ENCODE peak calls at places on chromosomes 6 and 20, in ten cellular contexts. One of them, this sample, is unnamed.

GRCh38 chr20:4719190-4719589 is 2.5 kb upstream of the PRND start:
- DNase-seq in HCT116: no peak
- DNase-seq in MM.1S: no peak
- DNase-seq in body of pancreas: no peak
- DNase-seq in IMR-90: no peak
- DNase-seq in stomach: no peak
- DNase-seq in psoas muscle: no peak
- DNase-seq in A549: no peak
- DNase-seq in OCI-LY7: no peak
- DNase-seq in endothelial cell of umbilical vein: no peak
- DNase-seq in this sample: no peak

GRCh38 chr20:18388860-18389259 is 78.0 kb downstream of the DZANK1 start:
- DNase-seq in HCT116: peak; percentile 7
- DNase-seq in MM.1S: no peak
- DNase-seq in body of pancreas: no peak
- DNase-seq in IMR-90: peak; percentile 77
- DNase-seq in stomach: no peak
- DNase-seq in psoas muscle: no peak
- DNase-seq in A549: peak; percentile 45
- DNase-seq in OCI-LY7: no peak
- DNase-seq in endothelial cell of umbilical vein: peak; percentile 42
- DNase-seq in this sample: peak; percentile 76

GRCh38 chr6:119470893-119471542 is 121.5 kb upstream of the MAN1A1 start:
- DNase-seq in HCT116: no peak
- DNase-seq in MM.1S: no peak
- DNase-seq in body of pancreas: no peak
- DNase-seq in IMR-90: no peak
- DNase-seq in stomach: no peak
- DNase-seq in psoas muscle: no peak
- DNase-seq in A549: no peak
- DNase-seq in OCI-LY7: no peak
- DNase-seq in endothelial cell of umbilical vein: no peak
- DNase-seq in this sample: no peak

GRCh38 chr6:129429953-129430352 is 280.0 kb downstream of the ARHGAP18 start:
- DNase-seq in HCT116: no peak
- DNase-seq in MM.1S: no peak
- DNase-seq in body of pancreas: no peak
- DNase-seq in IMR-90: no peak
- DNase-seq in stomach: no peak
- DNase-seq in psoas muscle: no peak
- DNase-seq in A549: no peak
- DNase-seq in OCI-LY7: no peak
- DNase-seq in endothelial cell of umbilical vein: no peak
- DNase-seq in this sample: no peak

GRCh38 chr20:58293453-58293852 is 16.1 kb upstream of the RAB22A start:
- DNase-seq in HCT116: no peak
- DNase-seq in MM.1S: no peak
- DNase-seq in body of pancreas: no peak
- DNase-seq in IMR-90: no peak
- DNase-seq in stomach: no peak
- DNase-seq in psoas muscle: no peak
- DNase-seq in A549: peak; percentile 18
- DNase-seq in OCI-LY7: peak; percentile 30
- DNase-seq in endothelial cell of umbilical vein: no peak
- DNase-seq in this sample: no peak

GRCh38 chr20:35768731-35769664 is 2.8 kb upstream of the PHF20 start:
- DNase-seq in HCT116: peak; percentile 77
- DNase-seq in MM.1S: no peak
- DNase-seq in body of pancreas: peak; percentile 94
- DNase-seq in IMR-90: peak; percentile 98
- DNase-seq in stomach: peak; percentile 88
- DNase-seq in psoas muscle: peak; percentile 99
- DNase-seq in A549: peak; percentile 92
- DNase-seq in OCI-LY7: no peak
- DNase-seq in endothelial cell of umbilical vein: peak; percentile 97
- DNase-seq in this sample: peak; percentile 99

GRCh38 chr6:149935246-149935645 is 6.6 kb upstream of the ULBP2 start:
- DNase-seq in HCT116: no peak
- DNase-seq in MM.1S: no peak
- DNase-seq in body of pancreas: no peak
- DNase-seq in IMR-90: peak; percentile 34
- DNase-seq in stomach: no peak
- DNase-seq in psoas muscle: no peak
- DNase-seq in A549: no peak
- DNase-seq in OCI-LY7: no peak
- DNase-seq in endothelial cell of umbilical vein: no peak
- DNase-seq in this sample: no peak

GRCh38 chr6:139882234-139882633 is 507.8 kb upstream of the CITED2 start:
- DNase-seq in HCT116: no peak
- DNase-seq in MM.1S: peak; percentile 49
- DNase-seq in body of pancreas: no peak
- DNase-seq in IMR-90: peak; percentile 78
- DNase-seq in stomach: no peak
- DNase-seq in psoas muscle: no peak
- DNase-seq in A549: no peak
- DNase-seq in OCI-LY7: no peak
- DNase-seq in endothelial cell of umbilical vein: peak; percentile 55
- DNase-seq in this sample: peak; percentile 63

GRCh38 chr20:1883986-1884385 is 11.2 kb upstream of the SIRPA start:
- DNase-seq in HCT116: no peak
- DNase-seq in MM.1S: no peak
- DNase-seq in body of pancreas: no peak
- DNase-seq in IMR-90: no peak
- DNase-seq in stomach: no peak
- DNase-seq in psoas muscle: peak; percentile 19
- DNase-seq in A549: no peak
- DNase-seq in OCI-LY7: no peak
- DNase-seq in endothelial cell of umbilical vein: no peak
- DNase-seq in this sample: no peak

GRCh38 chr20:19817017-19817416 is 59.0 kb downstream of the RIN2 start:
- DNase-seq in HCT116: no peak
- DNase-seq in MM.1S: no peak
- DNase-seq in body of pancreas: peak; percentile 23
- DNase-seq in IMR-90: peak; percentile 98
- DNase-seq in stomach: no peak
- DNase-seq in psoas muscle: no peak
- DNase-seq in A549: peak; percentile 88
- DNase-seq in OCI-LY7: no peak
- DNase-seq in endothelial cell of umbilical vein: peak; percentile 99
- DNase-seq in this sample: peak; percentile 95

GRCh38 chr6:4114123-4114522 is 21.3 kb downstream of the ECI2 start:
- DNase-seq in HCT116: no peak
- DNase-seq in MM.1S: no peak
- DNase-seq in body of pancreas: no peak
- DNase-seq in IMR-90: peak; percentile 55
- DNase-seq in stomach: no peak
- DNase-seq in psoas muscle: no peak
- DNase-seq in A549: no peak
- DNase-seq in OCI-LY7: no peak
- DNase-seq in endothelial cell of umbilical vein: no peak
- DNase-seq in this sample: peak; percentile 40

GRCh38 chr20:58921564-58921963 is 59.5 kb upstream of the NELFCD start:
- DNase-seq in HCT116: no peak
- DNase-seq in MM.1S: no peak
- DNase-seq in body of pancreas: no peak
- DNase-seq in IMR-90: no peak
- DNase-seq in stomach: no peak
- DNase-seq in psoas muscle: no peak
- DNase-seq in A549: no peak
- DNase-seq in OCI-LY7: no peak
- DNase-seq in endothelial cell of umbilical vein: no peak
- DNase-seq in this sample: no peak

GRCh38 chr20:13554706-13555105 is 84.0 kb downstream of the TASP1 start:
- DNase-seq in HCT116: no peak
- DNase-seq in MM.1S: no peak
- DNase-seq in body of pancreas: no peak
- DNase-seq in IMR-90: peak; percentile 44
- DNase-seq in stomach: no peak
- DNase-seq in psoas muscle: no peak
- DNase-seq in A549: peak; percentile 17
- DNase-seq in OCI-LY7: no peak
- DNase-seq in endothelial cell of umbilical vein: no peak
- DNase-seq in this sample: peak; percentile 5

GRCh38 chr6:27668442-27669275 is 195.8 kb upstream of the ZNF184 start:
- DNase-seq in HCT116: peak; percentile 80
- DNase-seq in MM.1S: peak; percentile 37
- DNase-seq in body of pancreas: peak; percentile 48
- DNase-seq in IMR-90: peak; percentile 77
- DNase-seq in stomach: no peak
- DNase-seq in psoas muscle: no peak
- DNase-seq in A549: peak; percentile 76
- DNase-seq in OCI-LY7: peak; percentile 30
- DNase-seq in endothelial cell of umbilical vein: peak; percentile 44
- DNase-seq in this sample: no peak

GRCh38 chr6:154343473-154344308 is 12.9 kb downstream of the IPCEF1 start:
- DNase-seq in HCT116: peak; percentile 24
- DNase-seq in MM.1S: no peak
- DNase-seq in body of pancreas: peak; percentile 75
- DNase-seq in IMR-90: peak; percentile 16
- DNase-seq in stomach: peak; percentile 81
- DNase-seq in psoas muscle: no peak
- DNase-seq in A549: peak; percentile 43
- DNase-seq in OCI-LY7: no peak
- DNase-seq in endothelial cell of umbilical vein: peak; percentile 5
- DNase-seq in this sample: peak; percentile 8

GRCh38 chr6:57130784-57131183 is 40.8 kb downstream of the ZNF451 start:
- DNase-seq in HCT116: no peak
- DNase-seq in MM.1S: no peak
- DNase-seq in body of pancreas: no peak
- DNase-seq in IMR-90: peak; percentile 4
- DNase-seq in stomach: no peak
- DNase-seq in psoas muscle: no peak
- DNase-seq in A549: no peak
- DNase-seq in OCI-LY7: no peak
- DNase-seq in endothelial cell of umbilical vein: no peak
- DNase-seq in this sample: no peak
- TF ChIP-seq CTCF in HCT116: no peak
- TF ChIP-seq CTCF in MM.1S: no peak
- TF ChIP-seq CTCF in body of pancreas: no peak
- TF ChIP-seq CTCF in IMR-90: no peak
- TF ChIP-seq CTCF in stomach: no peak
- TF ChIP-seq CTCF in psoas muscle: no peak
- TF ChIP-seq CTCF in A549: no peak
- TF ChIP-seq CTCF in OCI-LY7: no peak
- TF ChIP-seq CTCF in endothelial cell of umbilical vein: no peak
- TF ChIP-seq CTCF in this sample: no peak

DNA sequence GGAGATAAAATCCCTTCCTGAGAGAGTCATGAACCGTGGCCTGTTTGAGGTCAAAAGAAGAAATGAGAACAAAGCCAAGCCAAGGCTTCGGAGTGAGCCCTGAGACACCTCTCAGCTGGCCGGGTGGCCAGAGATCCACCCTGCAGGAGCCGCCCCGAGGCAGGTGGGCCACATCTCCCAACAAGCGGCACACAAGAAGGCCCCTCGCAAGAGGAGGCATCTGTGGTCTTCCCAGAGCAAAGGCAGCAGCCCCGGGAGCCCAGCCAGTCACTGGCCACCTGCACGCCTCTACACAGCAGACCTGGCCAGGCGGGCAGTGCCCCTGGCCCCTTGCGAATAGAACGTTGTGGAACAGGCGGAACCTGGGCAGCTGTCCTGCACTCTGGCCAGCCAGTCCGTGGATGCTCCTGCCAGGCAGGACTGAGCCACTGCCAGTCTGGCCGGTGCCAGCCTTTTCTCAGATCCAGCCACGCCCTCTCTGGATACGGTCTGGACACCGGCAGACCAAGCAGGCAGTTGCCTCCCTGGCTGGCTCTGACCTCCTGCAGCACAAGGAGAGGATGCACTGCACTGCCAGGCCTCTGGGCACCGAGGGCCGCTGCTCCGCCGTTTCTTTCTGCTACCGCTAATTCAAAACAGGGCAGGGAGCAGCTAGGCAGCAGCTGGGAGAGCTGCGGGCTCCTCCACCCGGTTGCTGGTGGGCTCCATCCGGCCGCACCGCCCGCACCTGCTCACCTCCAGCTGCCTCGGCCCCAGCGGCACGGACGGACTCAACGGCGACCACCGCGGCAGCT is 30.6 kb upstream of the AFDN start:
- DNase-seq in HCT116: no peak
- DNase-seq in MM.1S: no peak
- DNase-seq in body of pancreas: peak; percentile 68
- DNase-seq in IMR-90: no peak
- DNase-seq in stomach: peak; percentile 84
- DNase-seq in psoas muscle: peak; percentile 84
- DNase-seq in A549: no peak
- DNase-seq in OCI-LY7: no peak
- DNase-seq in endothelial cell of umbilical vein: no peak
- DNase-seq in this sample: no peak
- H3K4me3 ChIP-seq in HCT116: no peak overlapping the region
- H3K4me3 ChIP-seq in MM.1S: no peak overlapping the region
- H3K4me3 ChIP-seq in body of pancreas: no peak overlapping the region
- H3K4me3 ChIP-seq in IMR-90: no peak overlapping the region
- H3K4me3 ChIP-seq in stomach: peak overlapping the region; percentile 35
- H3K4me3 ChIP-seq in psoas muscle: peak overlapping the region; percentile 49
- H3K4me3 ChIP-seq in A549: no peak overlapping the region
- H3K4me3 ChIP-seq in OCI-LY7: no peak overlapping the region
- H3K4me3 ChIP-seq in endothelial cell of umbilical vein: peak overlapping the region; percentile 18
- H3K4me3 ChIP-seq in this sample: peak overlapping the region; percentile 20

DNA sequence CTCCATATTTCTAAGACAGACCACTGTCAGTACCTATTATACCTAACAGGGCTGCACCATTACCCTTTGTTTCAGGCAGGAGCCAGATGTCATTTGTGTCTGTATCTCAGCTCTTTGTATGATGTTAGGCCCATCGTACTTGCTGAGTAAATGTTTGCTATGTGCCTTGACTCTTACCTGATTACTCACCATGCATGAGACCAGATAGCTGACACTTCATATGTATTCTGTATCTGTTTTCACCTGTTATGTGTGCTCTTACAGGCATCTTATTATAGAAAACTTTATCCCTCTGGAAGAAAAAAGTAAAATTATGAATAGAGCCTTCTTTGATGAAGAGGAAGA is 31.7 kb upstream of the ASXL1 start:
- DNase-seq in HCT116: no peak
- DNase-seq in MM.1S: no peak
- DNase-seq in body of pancreas: no peak
- DNase-seq in IMR-90: peak; percentile 44
- DNase-seq in stomach: no peak
- DNase-seq in psoas muscle: no peak
- DNase-seq in A549: peak; percentile 36
- DNase-seq in OCI-LY7: no peak
- DNase-seq in endothelial cell of umbilical vein: no peak
- DNase-seq in this sample: peak; percentile 16
- H3K27ac ChIP-seq in HCT116: peak overlapping the region; percentile 8
- H3K27ac ChIP-seq in MM.1S: no peak overlapping the region
- H3K27ac ChIP-seq in body of pancreas: peak overlapping the region; percentile 56
- H3K27ac ChIP-seq in IMR-90: no peak overlapping the region
- H3K27ac ChIP-seq in stomach: peak overlapping the region; percentile 53
- H3K27ac ChIP-seq in psoas muscle: peak overlapping the region; percentile 23
- H3K27ac ChIP-seq in A549: peak overlapping the region; percentile 63
- H3K27ac ChIP-seq in OCI-LY7: no peak overlapping the region
- H3K27ac ChIP-seq in endothelial cell of umbilical vein: peak overlapping the region; percentile 91
- H3K27ac ChIP-seq in this sample: peak overlapping the region; percentile 95

DNA sequence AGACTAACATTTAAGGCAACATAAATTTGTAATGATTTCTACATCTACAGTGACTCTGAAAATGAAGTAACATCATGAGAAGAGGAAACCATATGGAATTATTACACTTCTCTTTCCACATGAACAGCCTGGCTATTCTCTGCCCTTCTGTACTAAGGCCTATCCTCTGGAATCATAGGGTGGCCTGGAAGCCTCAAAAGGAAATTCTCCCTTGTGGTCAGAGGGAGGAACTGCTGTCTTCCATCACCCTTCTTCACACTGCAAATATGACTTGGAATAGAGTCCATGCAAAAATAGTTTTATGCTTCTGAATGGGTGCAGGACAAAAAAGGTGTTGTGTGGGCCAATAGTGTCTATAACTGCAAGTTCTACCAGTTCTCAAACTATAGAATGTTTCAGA is 44.6 kb upstream of the SH3BGRL2 start:
- DNase-seq in HCT116: peak; percentile 50
- DNase-seq in MM.1S: no peak
- DNase-seq in body of pancreas: no peak
- DNase-seq in IMR-90: peak; percentile 45
- DNase-seq in stomach: no peak
- DNase-seq in psoas muscle: no peak
- DNase-seq in A549: peak; percentile 54
- DNase-seq in OCI-LY7: peak; percentile 4
- DNase-seq in endothelial cell of umbilical vein: peak; percentile 19
- DNase-seq in this sample: peak; percentile 47
- TF ChIP-seq CTCF in HCT116: no peak
- TF ChIP-seq CTCF in MM.1S: peak; percentile 36
- TF ChIP-seq CTCF in body of pancreas: peak; percentile 48
- TF ChIP-seq CTCF in IMR-90: peak; percentile 35
- TF ChIP-seq CTCF in stomach: peak; percentile 33
- TF ChIP-seq CTCF in psoas muscle: no peak
- TF ChIP-seq CTCF in A549: no peak
- TF ChIP-seq CTCF in OCI-LY7: peak; percentile 58
- TF ChIP-seq CTCF in endothelial cell of umbilical vein: peak; percentile 51
- TF ChIP-seq CTCF in this sample: peak; percentile 75

This sample was measured in brain microvascular endothelial cell.